ENCODE peak calls at places on chromosome 7, in five cellular contexts. M is frontal cortex; W is NCI-H2171; H is NCI-H460; Z is stimulated activated CD8-positive, alpha-beta memory T cell treated with anti-CD3 and anti-CD28 coated beads, Interleukin-15, amount 100 ng/mL, for 4 hours. O is an unnamed sample.

GRCh38 chr7:18125536-18125935 is 97.9 kb upstream of the PRPS1L1 start:
- DNase-seq in M (no peak), W (no peak), H (no peak), Z (no peak), O (no peak)

GRCh38 chr7:66626236-66626957 is 2.3 kb upstream of the KCTD7 start:
- DNase-seq in M (no peak), W (no peak), H (peak), Z (no peak), O (no peak)

GRCh38 chr7:114938785-114939184 is 16.9 kb downstream of the MDFIC start:
- DNase-seq in M (no peak), W (no peak), H (no peak), Z (no peak), O (no peak)

GRCh38 chr7:51451751-51452465 is 135.3 kb upstream of the COBL start:
- DNase-seq in M (no peak), W (no peak), H (no peak), Z (no peak), O (peak)

GRCh38 chr7:35753761-35754603 is 46.9 kb upstream of the SEPTIN7 start:
- DNase-seq in M (no peak), W (no peak), H (no peak), Z (no peak), O (no peak)

GRCh38 chr7:55474944-55475911 is 97.1 kb downstream of the VOPP1 start:
- DNase-seq in M (no peak), W (no peak), H (no peak), Z (no peak), O (no peak)

GRCh38 chr7:140358024-140358770 is 40.1 kb downstream of the SLC37A3 start:
- DNase-seq in M (no peak), W (no peak), H (no peak), Z (no peak), O (no peak)

GRCh38 chr7:119783799-119784198 is 489.2 kb upstream of the KCND2 start:
- DNase-seq in M (no peak), W (no peak), H (no peak), Z (no peak), O (no peak)

O was measured in progenitor cell of endocrine pancreas.